ENCODE peak calls at places on chromosomes 2 and 18, in four cellular contexts. U is adipocyte, M is GM23338, C is transverse colon. L is an unnamed sample.

GRCh38 chr2:105756435-105756834 is 11.7 kb downstream of the NCK2 start:
- DNase-seq in U (no peak), M (no peak), C (no peak), L (no peak)

GRCh38 chr18:57352271-57352701 is at the start of gene ST8SIA3:
- DNase-seq in U (no peak), M (peak; percentile 54), C (no peak), L (peak; percentile 84)

GRCh38 chr2:121898483-121898882 is 143.0 kb downstream of the TSN start:
- DNase-seq in U (no peak), M (no peak), C (no peak), L (no peak)

GRCh38 chr2:16425462-16426336 is 239.9 kb downstream of the CYRIA start:
- DNase-seq in U (no peak), M (no peak), C (peak; percentile 46), L (no peak)

GRCh38 chr2:127810156-127810636 is 775 bp downstream of the WDR33 start:
- DNase-seq in U (peak; percentile 66), M (peak; percentile 67), C (peak; percentile 39), L (peak; percentile 64)

GRCh38 chr2:220065581-220065980 is 438.2 kb downstream of the SLC4A3 start:
- DNase-seq in U (no peak), M (no peak), C (no peak), L (no peak)

GRCh38 chr2:235644191-235644590 is 150.3 kb downstream of the AGAP1 start:
- DNase-seq in U (no peak), M (no peak), C (no peak), L (no peak)

GRCh38 chr2:20184067-20184938 is 40.6 kb downstream of the SDC1 start:
- DNase-seq in U (peak; percentile 69), M (no peak), C (no peak), L (no peak)

GRCh38 chr2:38933653-38934052 is 44.0 kb downstream of the ARHGEF33 start:
- DNase-seq in U (peak; percentile 53), M (no peak), C (no peak), L (no peak)

GRCh38 chr2:239779592-239779983 is 245.6 kb downstream of the NDUFA10 start:
- DNase-seq in U (no peak), M (no peak), C (no peak), L (no peak)

GRCh38 chr2:1838426-1838825 is 94.1 kb upstream of the PXDN start:
- DNase-seq in U (no peak), M (no peak), C (no peak), L (no peak)

GRCh38 chr18:57113783-57114465 is 33.0 kb upstream of the BOD1L2 start:
- DNase-seq in U (no peak), M (no peak), C (no peak), L (no peak)

GRCh38 chr2:25014631-25015030 is 27.2 kb upstream of the EFR3B start:
- DNase-seq in U (no peak), M (no peak), C (no peak), L (no peak)

GRCh38 chr2:233185963-233186362 is 65.5 kb upstream of the ATG16L1 start:
- DNase-seq in U (no peak), M (no peak), C (no peak), L (no peak)

GRCh38 chr2:233183869-233184418 is 67.5 kb upstream of the ATG16L1 start:
- DNase-seq in U (no peak), M (no peak), C (no peak), L (no peak)

GRCh38 chr2:233186851-233187250 is 64.6 kb upstream of the ATG16L1 start:
- DNase-seq in U (no peak), M (no peak), C (no peak), L (no peak)

GRCh38 chr2:233184669-233185068 is 66.8 kb upstream of the ATG16L1 start:
- DNase-seq in U (no peak), M (no peak), C (no peak), L (no peak)

GRCh38 chr2:233185320-233185719 is 66.2 kb upstream of the ATG16L1 start:
- DNase-seq in U (no peak), M (no peak), C (no peak), L (no peak)
- H3K36me3 ChIP-seq in U (no peaks in the 10 kb centered on the region), M (no peaks in the 10 kb centered on the region), C (no peaks in the 10 kb centered on the region), L (peaks cover 2% of the 10 kb centered on the region)

GRCh38 chr18:75204978-75205759 is 3.8 kb downstream of the PTGR3 start:
- DNase-seq in U (peak; percentile 45), M (peak; percentile 39), C (no peak), L (no peak)

GRCh38 chr18:75205760-75206109 is 3.2 kb downstream of the PTGR3 start:
- DNase-seq in U (peak; percentile 58), M (peak; percentile 68), C (no peak), L (peak; percentile 78)

GRCh38 chr18:75207298-75208054 is 1.5 kb downstream of the PTGR3 start:
- DNase-seq in U (peak; percentile 75), M (no peak), C (peak; percentile 47), L (no peak)

GRCh38 chr18:75208055-75208835 is 694 bp downstream of the PTGR3 start:
- DNase-seq in U (peak; percentile 80), M (peak; percentile 58), C (peak; percentile 64), L (peak; percentile 74)

DNA sequence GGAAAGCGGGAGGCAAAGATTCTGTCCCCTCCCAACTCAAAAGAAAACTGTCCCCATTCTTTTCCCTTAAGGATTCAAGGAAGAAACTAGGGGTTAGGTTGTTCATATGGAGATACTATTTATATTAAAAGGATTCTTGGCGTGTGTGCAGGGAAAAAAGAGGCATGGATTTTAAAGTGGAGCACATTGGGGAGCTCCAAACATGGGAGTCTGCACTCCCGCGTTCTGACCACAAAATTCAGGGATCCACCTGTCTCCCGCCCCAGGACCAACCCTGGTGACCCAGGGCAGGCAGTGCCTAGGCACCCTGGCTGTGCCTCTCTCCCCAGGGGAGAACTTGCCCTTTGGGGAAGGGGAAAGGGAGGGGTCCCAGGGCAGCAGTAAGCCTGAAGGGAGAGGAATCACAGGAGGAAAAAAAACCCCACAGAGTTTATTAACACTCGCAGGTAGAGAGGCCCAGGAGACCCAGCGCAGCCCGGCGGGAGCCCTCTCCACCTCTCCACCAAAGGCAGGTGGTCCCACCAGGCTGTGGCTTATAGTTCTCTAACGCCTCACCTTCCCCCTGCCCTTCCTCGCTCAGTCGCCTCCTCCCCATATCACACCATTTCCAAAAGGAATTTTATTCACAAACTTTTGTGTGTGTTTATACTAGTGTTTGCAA is 2.2 kb downstream of the PTGR3 start:
- DNase-seq in U (no peak), M (peak; percentile 46), C (no peak), L (peak; percentile 70)
- H3K4me3 ChIP-seq in U (peak overlapping the region; percentile 93), M (peak overlapping the region; percentile 83), C (peak overlapping the region; percentile 84), L (peak overlapping the region; percentile 80)

GRCh38 chr2:117977696-117978095 is 36.2 kb downstream of the CCDC93 start:
- DNase-seq in U (no peak), M (no peak), C (no peak), L (no peak)
- H3K36me3 ChIP-seq in U (peaks cover 54% of the 10 kb centered on the region), M (no peaks in the 10 kb centered on the region), C (no peaks in the 10 kb centered on the region), L (peaks cover 7% of the 10 kb centered on the region)

DNA sequence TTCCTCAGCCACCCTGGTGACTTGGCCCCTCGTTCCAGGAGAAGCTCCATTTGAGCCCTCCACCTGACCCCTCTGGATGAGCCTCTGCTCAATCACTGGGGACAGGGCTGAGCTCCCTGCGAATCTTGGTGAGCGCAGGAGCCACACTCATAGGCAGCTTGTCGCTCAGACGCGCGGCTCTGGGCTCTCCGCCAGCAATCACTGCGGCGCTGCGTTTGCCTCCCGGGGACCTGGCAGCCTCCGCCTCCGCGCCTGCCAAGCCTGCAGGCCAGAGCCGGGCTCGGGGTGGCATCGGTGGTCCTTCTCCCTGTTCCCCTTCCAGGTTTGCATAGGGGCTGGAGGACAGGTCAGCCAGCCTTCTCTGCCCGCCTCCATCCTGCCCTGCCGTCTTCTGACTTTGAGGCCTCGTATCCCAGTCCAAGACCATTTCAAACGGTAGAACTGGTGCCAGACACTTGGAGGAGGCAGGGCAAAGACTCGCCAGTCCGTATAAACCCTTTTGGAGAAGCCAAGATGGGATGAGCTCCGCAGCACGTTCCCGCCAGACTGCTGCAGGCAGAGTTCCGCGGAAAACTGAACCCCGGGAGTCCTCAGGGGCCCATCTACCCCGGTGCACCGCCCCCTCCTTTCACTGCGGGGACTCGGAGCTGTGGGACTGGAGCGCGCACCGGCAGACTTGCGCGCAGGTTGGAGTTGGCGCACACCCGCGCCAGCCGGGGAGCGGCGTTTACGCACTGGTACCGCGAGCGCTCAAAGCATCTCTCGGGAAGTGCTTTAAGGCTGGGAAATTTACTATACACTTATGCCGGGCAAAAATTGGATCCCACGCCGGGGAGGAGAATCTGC is 1.0 kb upstream of the TACR1 start:
- DNase-seq in U (peak; percentile 62), M (peak; percentile 76), C (peak; percentile 21), L (peak; percentile 65)
- H3K4me3 ChIP-seq in U (peak overlapping the region; percentile 85), M (peak overlapping the region; percentile 78), C (peak overlapping the region; percentile 47), L (peak overlapping the region; percentile 45)

GRCh38 chr2:197990356-197990755 is 186.0 kb downstream of the PLCL1 start:
- DNase-seq in U (no peak), M (no peak), C (no peak), L (no peak)
- H3K36me3 ChIP-seq in U (no peaks in the 10 kb centered on the region), M (no peaks in the 10 kb centered on the region), C (no peaks in the 10 kb centered on the region), L (no peaks in the 10 kb centered on the region)

GRCh38 chr2:238285653-238286082 is 2.7 kb downstream of the PER2 start:
- DNase-seq in U (peak; percentile 98), M (peak; percentile 54), C (peak; percentile 89), L (peak; percentile 67)

GRCh38 chr2:238282861-238283738 is 5.3 kb downstream of the PER2 start:
- DNase-seq in U (no peak), M (no peak), C (no peak), L (no peak)

GRCh38 chr2:238286095-238286494 is 2.3 kb downstream of the PER2 start:
- DNase-seq in U (no peak), M (no peak), C (no peak), L (no peak)

GRCh38 chr2:238286551-238286950 is 1.9 kb downstream of the PER2 start:
- DNase-seq in U (peak; percentile 49), M (no peak), C (peak; percentile 67), L (no peak)

GRCh38 chr2:238284802-238285515 is 3.5 kb downstream of the PER2 start:
- DNase-seq in U (no peak), M (no peak), C (peak; percentile 51), L (no peak)
- H3K4me3 ChIP-seq in U (peak overlapping the region; percentile 63), M (no peak overlapping the region), C (peak overlapping the region; percentile 29), L (no peak overlapping the region)

GRCh38 chr2:6948081-6949008 is 31.1 kb downstream of the RNF144A start:
- DNase-seq in U (no peak), M (no peak), C (no peak), L (no peak)

GRCh38 chr2:6945821-6946220 is 28.6 kb downstream of the RNF144A start:
- DNase-seq in U (no peak), M (no peak), C (no peak), L (no peak)

GRCh38 chr2:6945087-6945813 is 28.0 kb downstream of the RNF144A start:
- DNase-seq in U (no peak), M (no peak), C (no peak), L (no peak)

GRCh38 chr2:6944546-6944945 is 27.3 kb downstream of the RNF144A start:
- DNase-seq in U (no peak), M (no peak), C (no peak), L (no peak)

DNA sequence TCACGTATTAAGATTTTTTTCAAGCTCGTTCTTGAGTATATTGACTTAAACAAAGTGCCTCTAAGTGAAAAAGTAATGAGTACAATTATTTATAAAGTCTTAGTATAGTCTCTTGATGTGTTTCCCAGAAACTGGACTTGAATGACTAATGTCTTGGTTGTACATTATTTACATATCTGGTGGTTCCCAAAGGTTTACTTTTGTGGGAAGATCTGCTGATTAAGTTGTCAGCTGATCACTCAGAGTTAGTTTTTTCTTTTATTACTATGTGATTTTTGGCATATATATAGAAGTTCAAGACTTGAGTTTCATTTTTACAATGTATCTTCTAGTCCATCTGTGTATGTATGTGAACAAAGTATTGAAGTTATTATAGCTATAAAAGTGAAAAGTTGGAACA is 29.5 kb downstream of the RNF144A start:
- DNase-seq in U (peak; percentile 83), M (no peak), C (no peak), L (no peak)
- H3K36me3 ChIP-seq in U (no peaks in the 10 kb centered on the region), M (no peaks in the 10 kb centered on the region), C (no peaks in the 10 kb centered on the region), L (no peaks in the 10 kb centered on the region)